ENCODE peak calls at places on chromosome 10, in five cellular contexts. One of them, this sample, is unnamed.

GRCh38 chr10:133281084-133281483 is 4.4 kb upstream of the ADAM8 start:
- DNase-seq in A549: no peak
- DNase-seq in K562: no peak
- DNase-seq in NB4: no peak
- DNase-seq in HepG2: no peak
- DNase-seq in this sample: no peak

GRCh38 chr10:79102056-79102874 is 33.5 kb downstream of the ZMIZ1 start:
- DNase-seq in A549: no peak
- DNase-seq in K562: peak; percentile 45
- DNase-seq in NB4: no peak
- DNase-seq in HepG2: no peak
- DNase-seq in this sample: peak; percentile 35

GRCh38 chr10:93417264-93417663 is 64.9 kb downstream of the MYOF start:
- DNase-seq in A549: no peak
- DNase-seq in K562: no peak
- DNase-seq in NB4: no peak
- DNase-seq in HepG2: no peak
- DNase-seq in this sample: no peak

GRCh38 chr10:73597346-73597745 is 6.2 kb upstream of the USP54 start:
- DNase-seq in A549: no peak
- DNase-seq in K562: no peak
- DNase-seq in NB4: no peak
- DNase-seq in HepG2: no peak
- DNase-seq in this sample: no peak

GRCh38 chr10:108132303-108132702 is 967.8 kb upstream of the SORCS1 start:
- DNase-seq in A549: no peak
- DNase-seq in K562: no peak
- DNase-seq in NB4: no peak
- DNase-seq in HepG2: no peak
- DNase-seq in this sample: no peak

GRCh38 chr10:5975641-5976473 is 1.5 kb downstream of the IL15RA start:
- DNase-seq in A549: no peak
- DNase-seq in K562: peak; percentile 41
- DNase-seq in NB4: peak; percentile 80
- DNase-seq in HepG2: no peak
- DNase-seq in this sample: peak; percentile 66

GRCh38 chr10:32982293-32982709 is 24.3 kb upstream of the ITGB1 start:
- DNase-seq in A549: peak; percentile 93
- DNase-seq in K562: no peak
- DNase-seq in NB4: no peak
- DNase-seq in HepG2: no peak
- DNase-seq in this sample: peak; percentile 62

GRCh38 chr10:125343118-125343752 is 182.9 kb upstream of the CTBP2 start:
- DNase-seq in A549: peak; percentile 49
- DNase-seq in K562: peak; percentile 15
- DNase-seq in NB4: peak; percentile 36
- DNase-seq in HepG2: peak; percentile 7
- DNase-seq in this sample: peak; percentile 51

GRCh38 chr10:121527690-121528089 is 70.6 kb downstream of the FGFR2 start:
- DNase-seq in A549: no peak
- DNase-seq in K562: no peak
- DNase-seq in NB4: no peak
- DNase-seq in HepG2: no peak
- DNase-seq in this sample: no peak

GRCh38 chr10:79483948-79484347 is 28.4 kb upstream of the EIF5AL1 start:
- DNase-seq in A549: no peak
- DNase-seq in K562: no peak
- DNase-seq in NB4: no peak
- DNase-seq in HepG2: no peak
- DNase-seq in this sample: no peak

GRCh38 chr10:104339469-104340098 is 1.3 kb upstream of the ITPRIP start:
- DNase-seq in A549: peak; percentile 42
- DNase-seq in K562: peak; percentile 38
- DNase-seq in NB4: peak; percentile 11
- DNase-seq in HepG2: peak; percentile 56
- DNase-seq in this sample: peak; percentile 93

DNA sequence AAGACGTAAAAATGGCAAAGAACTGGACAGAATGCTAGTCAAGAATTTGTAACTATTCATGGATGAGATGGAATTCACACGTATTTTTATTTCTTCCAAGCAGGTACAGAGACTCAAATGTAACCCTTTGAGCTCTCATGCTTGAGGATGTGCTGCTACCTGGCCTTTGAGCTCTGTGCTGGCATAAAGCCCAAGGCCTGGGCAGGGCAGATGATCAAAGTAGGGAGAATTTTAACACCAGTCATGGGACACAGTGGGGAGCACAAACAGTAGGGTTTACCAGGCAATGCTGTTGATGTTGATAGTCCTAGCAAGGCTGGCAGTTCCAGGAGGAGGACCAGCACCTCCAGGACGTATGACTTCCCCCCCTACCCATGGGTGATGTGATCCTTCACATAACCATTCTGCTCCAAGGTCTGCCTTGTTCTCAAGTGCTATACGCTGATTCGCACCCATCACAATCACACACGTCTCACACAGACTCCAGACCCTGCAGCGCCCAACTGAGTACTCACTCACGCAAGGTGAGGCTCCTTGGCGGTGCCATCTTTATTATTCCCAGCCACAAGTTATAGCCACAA is 48.6 kb upstream of the DLG5 start:
- DNase-seq in A549: no peak
- DNase-seq in K562: no peak
- DNase-seq in NB4: no peak
- DNase-seq in HepG2: peak; percentile 49
- DNase-seq in this sample: no peak
- TF ChIP-seq MYC in A549: no peak
- TF ChIP-seq MYC in K562: no peak
- TF ChIP-seq MYC in NB4: no peak
- TF ChIP-seq MYC in HepG2: no peak
- TF ChIP-seq MYC in this sample: no peak

DNA sequence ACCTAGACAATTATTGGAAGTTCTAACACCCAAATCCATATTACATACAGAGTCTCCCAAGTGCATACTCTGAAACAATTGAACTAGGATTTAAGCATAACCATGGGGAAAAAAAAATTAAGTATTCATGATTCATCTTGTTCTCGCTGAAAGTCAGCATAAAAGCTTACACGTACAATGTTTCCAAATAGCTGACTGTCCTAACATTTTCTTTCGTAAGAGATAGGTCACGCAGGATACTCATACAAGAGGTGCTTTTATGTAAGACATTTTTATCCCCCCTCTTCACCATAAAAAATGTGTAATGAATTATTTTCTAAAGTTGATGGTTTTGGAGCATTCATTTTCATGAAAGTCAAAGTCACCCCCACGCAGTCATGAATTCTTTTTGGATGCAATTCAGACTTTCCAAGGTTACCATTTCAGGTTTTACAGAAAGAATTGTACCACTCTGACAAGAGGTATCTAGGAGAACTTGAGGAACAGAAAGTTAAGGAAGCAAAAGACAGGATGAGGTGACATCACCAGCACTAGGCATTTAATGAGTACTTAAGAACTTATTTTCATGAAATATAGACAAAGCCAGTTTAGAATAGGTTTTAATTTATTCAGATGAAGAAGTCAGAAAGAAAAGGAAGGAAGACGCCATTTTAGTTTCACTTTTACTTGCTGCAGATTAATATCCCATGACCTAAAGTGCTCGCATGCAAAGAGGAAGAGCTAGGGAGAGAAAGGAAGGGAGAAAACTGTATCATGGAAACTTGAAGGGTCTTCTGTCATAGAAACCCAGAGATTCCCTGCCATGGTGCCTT is 55.8 kb downstream of the TMEM26 start:
- DNase-seq in A549: peak; percentile 3
- DNase-seq in K562: no peak
- DNase-seq in NB4: peak; percentile 44
- DNase-seq in HepG2: no peak
- DNase-seq in this sample: peak; percentile 49
- TF ChIP-seq MYC in A549: no peak
- TF ChIP-seq MYC in K562: no peak
- TF ChIP-seq MYC in NB4: no peak
- TF ChIP-seq MYC in HepG2: no peak
- TF ChIP-seq MYC in this sample: no peak

DNA sequence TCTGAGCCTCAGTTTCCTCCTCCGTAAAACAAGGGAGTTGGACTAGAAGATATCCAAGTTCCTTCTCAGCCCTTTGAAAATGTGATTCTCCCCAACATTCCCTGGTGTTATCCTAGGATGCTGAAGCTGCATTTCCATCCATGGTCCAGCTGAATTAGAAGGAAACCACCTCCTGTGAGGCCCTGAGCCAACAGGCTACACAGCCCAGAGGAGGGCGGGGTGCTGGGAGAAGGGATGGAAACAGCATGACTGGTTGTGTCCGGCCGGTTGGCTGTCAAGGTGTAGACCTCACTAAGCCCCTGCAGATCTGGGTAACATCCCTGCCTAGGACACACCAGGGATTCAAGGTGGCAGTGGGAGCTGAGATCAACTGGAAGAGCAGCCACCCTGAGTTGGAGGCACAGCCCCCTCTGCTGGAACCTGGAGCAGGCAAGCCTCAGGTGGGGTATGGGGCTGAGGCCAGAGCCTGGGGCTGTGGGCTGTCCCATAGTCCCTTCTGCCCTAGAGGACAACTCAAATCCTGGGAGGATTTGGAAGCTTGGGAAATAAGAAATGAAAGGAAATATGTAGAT is 72.0 kb downstream of the PAX2 start:
- DNase-seq in A549: no peak
- DNase-seq in K562: peak; percentile 20
- DNase-seq in NB4: no peak
- DNase-seq in HepG2: no peak
- DNase-seq in this sample: no peak
- TF ChIP-seq MYC in A549: no peak
- TF ChIP-seq MYC in K562: no peak
- TF ChIP-seq MYC in NB4: no peak
- TF ChIP-seq MYC in HepG2: no peak
- TF ChIP-seq MYC in this sample: no peak

GRCh38 chr10:29595146-29595545 is 39.6 kb downstream of the SVIL start:
- DNase-seq in A549: no peak
- DNase-seq in K562: no peak
- DNase-seq in NB4: no peak
- DNase-seq in HepG2: no peak
- DNase-seq in this sample: no peak

GRCh38 chr10:29595636-29596225 is 39.0 kb downstream of the SVIL start:
- DNase-seq in A549: no peak
- DNase-seq in K562: no peak
- DNase-seq in NB4: no peak
- DNase-seq in HepG2: no peak
- DNase-seq in this sample: no peak

GRCh38 chr10:29590598-29591415 is 44.0 kb downstream of the SVIL start:
- DNase-seq in A549: peak; percentile 53
- DNase-seq in K562: peak; percentile 40
- DNase-seq in NB4: peak; percentile 54
- DNase-seq in HepG2: peak; percentile 26
- DNase-seq in this sample: no peak

GRCh38 chr10:29588640-29589421 is 45.9 kb downstream of the SVIL start:
- DNase-seq in A549: no peak
- DNase-seq in K562: no peak
- DNase-seq in NB4: no peak
- DNase-seq in HepG2: no peak
- DNase-seq in this sample: peak; percentile 34

DNA sequence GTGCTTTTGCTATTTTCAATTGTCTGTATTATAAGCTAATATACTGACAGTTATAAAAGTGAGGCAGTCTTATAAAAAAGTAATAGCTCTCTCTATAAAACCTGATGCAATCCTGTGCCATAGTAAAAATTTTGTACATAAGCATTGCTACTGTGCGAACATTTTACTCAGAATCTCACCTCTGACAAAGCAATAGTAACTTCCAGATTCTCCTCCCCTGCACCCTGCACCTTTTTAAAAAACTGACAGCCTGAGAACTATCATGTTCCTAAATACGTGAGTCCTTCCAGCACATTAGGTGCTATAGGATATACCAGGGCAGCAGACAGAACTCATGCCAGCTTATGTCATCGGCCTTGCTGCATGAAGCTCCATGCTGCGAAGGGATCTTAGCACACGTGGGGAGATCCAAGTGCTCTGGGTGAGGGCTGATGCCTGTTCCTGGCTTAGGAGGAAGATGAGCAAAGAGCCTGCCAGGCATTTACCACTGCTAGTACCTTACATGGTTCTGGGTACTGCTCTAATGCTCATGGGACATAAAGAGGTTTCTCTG is 43.3 kb downstream of the SVIL start:
- DNase-seq in A549: no peak
- DNase-seq in K562: no peak
- DNase-seq in NB4: no peak
- DNase-seq in HepG2: no peak
- DNase-seq in this sample: no peak
- TF ChIP-seq MYC in A549: no peak
- TF ChIP-seq MYC in K562: no peak
- TF ChIP-seq MYC in NB4: no peak
- TF ChIP-seq MYC in HepG2: no peak
- TF ChIP-seq MYC in this sample: no peak

GRCh38 chr10:1418031-1418550 is 319.2 kb downstream of the ADARB2 start:
- DNase-seq in A549: no peak
- DNase-seq in K562: no peak
- DNase-seq in NB4: no peak
- DNase-seq in HepG2: no peak
- DNase-seq in this sample: no peak

GRCh38 chr10:1422275-1422674 is 315.1 kb downstream of the ADARB2 start:
- DNase-seq in A549: no peak
- DNase-seq in K562: no peak
- DNase-seq in NB4: no peak
- DNase-seq in HepG2: no peak
- DNase-seq in this sample: no peak

GRCh38 chr10:1419796-1420429 is 317.4 kb downstream of the ADARB2 start:
- DNase-seq in A549: no peak
- DNase-seq in K562: no peak
- DNase-seq in NB4: no peak
- DNase-seq in HepG2: no peak
- DNase-seq in this sample: no peak

GRCh38 chr10:1423676-1424253 is 313.6 kb downstream of the ADARB2 start:
- DNase-seq in A549: no peak
- DNase-seq in K562: no peak
- DNase-seq in NB4: no peak
- DNase-seq in HepG2: no peak
- DNase-seq in this sample: no peak

DNA sequence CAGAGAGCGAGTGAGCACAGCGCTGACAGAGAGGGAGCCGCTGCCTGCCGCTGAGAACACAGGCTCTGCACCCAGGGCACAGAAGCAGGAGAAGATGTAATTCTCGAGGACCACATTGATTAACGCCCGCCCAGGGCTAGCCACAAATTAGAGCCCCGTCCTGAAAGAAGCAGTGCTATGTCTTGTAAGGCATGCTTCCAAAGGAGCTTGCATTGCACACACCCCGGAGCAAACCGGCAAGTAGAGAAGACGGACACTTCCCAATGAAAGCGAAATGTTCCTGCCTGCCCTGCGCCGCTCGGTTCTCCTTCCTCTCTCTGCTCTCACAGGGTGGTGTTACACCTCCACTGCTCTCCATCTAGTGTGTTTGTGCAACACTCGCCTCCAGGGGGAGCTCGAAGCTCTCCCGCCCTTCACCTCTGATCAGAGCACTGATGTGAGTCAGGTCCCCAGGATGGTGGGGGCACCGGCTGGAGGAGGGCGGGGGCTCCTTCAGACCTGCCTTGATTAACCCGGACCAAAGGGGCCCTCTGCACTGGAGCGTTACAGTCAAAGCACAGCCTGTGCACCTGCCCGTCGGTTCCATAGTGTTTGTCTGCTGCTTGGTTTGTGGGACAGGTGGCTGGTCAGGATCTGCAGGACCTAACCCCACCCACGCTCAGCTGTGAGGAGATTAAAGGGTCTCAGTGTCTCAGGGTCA is 316.5 kb downstream of the ADARB2 start:
- DNase-seq in A549: peak; percentile 60
- DNase-seq in K562: peak; percentile 74
- DNase-seq in NB4: peak; percentile 50
- DNase-seq in HepG2: peak; percentile 51
- DNase-seq in this sample: no peak
- TF ChIP-seq MYC in A549: no peak
- TF ChIP-seq MYC in K562: no peak
- TF ChIP-seq MYC in NB4: no peak
- TF ChIP-seq MYC in HepG2: no peak
- TF ChIP-seq MYC in this sample: no peak